ENCODE peak calls at places on chromosomes 3 and 15, in eight cellular contexts. M, P, N, W, T, X, C and Y are unnamed samples.

GRCh38 chr3:48623851-48624547 is 2.4 kb upstream of the TMEM89 start:
- DNase-seq in M (no peak), P (no peak), N (no peak), W (no peak), T (no peak), X (no peak), C (no peak), Y (no peak)

GRCh38 chr15:83108266-83109219 is 1.1 kb downstream of the TM6SF1 start:
- DNase-seq in M (no peak), P (peak), N (peak), W (peak), T (no peak), X (no peak), C (no peak), Y (no peak)

GRCh38 chr3:16090013-16090412 is 84.5 kb upstream of the GALNT15 start:
- DNase-seq in M (peak), P (peak), N (peak), W (no peak), T (no peak), X (no peak), C (no peak), Y (peak)

GRCh38 chr15:95929232-95929846 is 401.2 kb upstream of the NR2F2 start:
- DNase-seq in M (no peak), P (no peak), N (peak), W (no peak), T (no peak), X (no peak), C (no peak), Y (no peak)

GRCh38 chr3:134058728-134059601 is 29.2 kb upstream of the SLCO2A1 start:
- DNase-seq in M (no peak), P (no peak), N (no peak), W (no peak), T (no peak), X (no peak), C (no peak), Y (no peak)

GRCh38 chr3:15982667-15983145 is 184.9 kb upstream of the ANKRD28 start:
- DNase-seq in M (peak), P (no peak), N (peak), W (peak), T (no peak), X (peak), C (no peak), Y (peak)

GRCh38 chr3:1609416-1609815 is 489.2 kb upstream of the CNTN4 start:
- DNase-seq in M (no peak), P (no peak), N (no peak), W (no peak), T (no peak), X (no peak), C (no peak), Y (peak)

GRCh38 chr3:129597087-129597791 is 9.2 kb downstream of the PLXND1 start:
- DNase-seq in M (no peak), P (no peak), N (peak), W (no peak), T (no peak), X (no peak), C (no peak), Y (peak)

GRCh38 chr15:34616613-34617012 is 33.2 kb upstream of the GOLGA8B start:
- DNase-seq in M (no peak), P (peak), N (peak), W (no peak), T (no peak), X (no peak), C (no peak), Y (peak)

GRCh38 chr15:33932734-33933133 is 35.6 kb upstream of the CHRM5 start:
- DNase-seq in M (no peak), P (no peak), N (no peak), W (no peak), T (no peak), X (no peak), C (no peak), Y (no peak)

GRCh38 chr3:157174265-157174615 is 14.3 kb upstream of the CCNL1 start:
- DNase-seq in M (no peak), P (peak), N (peak), W (no peak), T (no peak), X (peak), C (no peak), Y (no peak)